ENCODE peak calls at places on chromosomes 7 and 10, in five cellular contexts. M is transverse colon; V is effector memory CD4-positive, alpha-beta T cell; A is spleen; P is fibroblast of gingiva. K is an unnamed sample.

GRCh38 chr10:44828515-44829142 is 82.5 kb upstream of the TMEM72 start:
- DNase-seq in V (no peak), P (no peak), A (no peak), M (no peak), K (no peak)

GRCh38 chr10:78991187-78991586 is 77.6 kb upstream of the ZMIZ1 start:
- DNase-seq in V (no peak), A (no peak), P (no peak), M (no peak), K (no peak)

GRCh38 chr10:93580824-93581223 is 14.4 kb downstream of the FFAR4 start:
- DNase-seq in A (no peak), P (peak), M (no peak), V (no peak), K (no peak)

GRCh38 chr10:60930237-60930636 is 13.7 kb downstream of the RHOBTB1 start:
- DNase-seq in A (no peak), M (no peak), P (no peak), V (no peak), K (no peak)

GRCh38 chr7:47636111-47636692 is 54.3 kb upstream of the TNS3 start:
- DNase-seq in A (no peak), M (no peak), P (peak), V (no peak), K (no peak)

GRCh38 chr7:117837841-117838240 is 35.4 kb downstream of the CTTNBP2 start:
- DNase-seq in P (no peak), M (no peak), V (no peak), A (no peak), K (no peak)

GRCh38 chr7:112510032-112510742 is 29.4 kb downstream of the LSMEM1 start:
- DNase-seq in V (no peak), P (peak), A (no peak), M (no peak), K (no peak)

GRCh38 chr10:46558411-46559185 is 2.1 kb upstream of the GPRIN2 start:
- DNase-seq in A (peak), P (no peak), V (no peak), M (peak), K (peak)

GRCh38 chr7:124723012-124723411 is 42.6 kb downstream of the GPR37 start:
- DNase-seq in M (no peak), P (no peak), V (no peak), A (no peak), K (no peak)

GRCh38 chr7:13115157-13115772 is 427.8 kb downstream of the ARL4A start:
- DNase-seq in P (peak), V (no peak), M (no peak), A (no peak), K (no peak)

GRCh38 chr7:77200542-77200941 is 923 bp upstream of the FGL2 start:
- DNase-seq in A (no peak), P (no peak), V (no peak), M (no peak), K (no peak)

GRCh38 chr7:28354601-28355062 is 57.7 kb upstream of the CREB5 start:
- DNase-seq in P (peak), M (no peak), A (no peak), V (no peak), K (no peak)

GRCh38 chr7:104198673-104199278 is 9.0 kb downstream of the ORC5 start:
- DNase-seq in A (no peak), P (no peak), M (no peak), V (no peak), K (no peak)

GRCh38 chr7:135152447-135152846 is 4.6 kb downstream of the TMEM140 start:
- DNase-seq in V (no peak), A (no peak), M (no peak), P (no peak), K (no peak)

GRCh38 chr10:60395711-60396110 is 6.0 kb upstream of the ANK3 start:
- DNase-seq in V (no peak), M (no peak), P (no peak), A (no peak), K (no peak)

GRCh38 chr7:78924581-78924980 is 528.9 kb downstream of the MAGI2 start:
- DNase-seq in A (no peak), V (no peak), P (peak), M (no peak), K (no peak)

GRCh38 chr7:118452128-118452527 is 227.6 kb downstream of the ANKRD7 start:
- DNase-seq in V (no peak), M (no peak), P (no peak), A (no peak), K (no peak)

GRCh38 chr10:118701529-118702323 is 53.0 kb downstream of the CACUL1 start:
- DNase-seq in A (no peak), M (no peak), V (no peak), P (no peak), K (no peak)

GRCh38 chr7:42843209-42843800 is 68.6 kb downstream of the C7orf25 start:
- DNase-seq in V (no peak), A (no peak), P (peak), M (peak), K (no peak)

GRCh38 chr10:391304-391703 is 256.0 kb downstream of the ZMYND11 start:
- DNase-seq in A (no peak), M (no peak), V (no peak), P (no peak), K (no peak)

GRCh38 chr7:148572067-148572522 is 18.5 kb upstream of the C7orf33 start:
- DNase-seq in A (no peak), V (no peak), P (no peak), M (no peak), K (no peak)

GRCh38 chr10:48683893-48684292 is 780 bp upstream of the WDFY4 start:
- DNase-seq in P (no peak), A (no peak), V (no peak), M (no peak), K (no peak)

GRCh38 chr10:47440207-47440606 is 43.7 kb downstream of the ANXA8 start:
- DNase-seq in M (no peak), V (no peak), P (no peak), A (no peak), K (no peak)

GRCh38 chr10:77082601-77083252 is 554.9 kb downstream of the KCNMA1 start:
- DNase-seq in P (peak), V (no peak), A (no peak), M (no peak), K (peak)

GRCh38 chr10:101146392-101147251 is 15.5 kb downstream of the TLX1 start:
- DNase-seq in A (no peak), P (no peak), M (no peak), V (no peak), K (no peak)

GRCh38 chr7:28105234-28105633 is 75.4 kb downstream of the JAZF1 start:
- DNase-seq in A (no peak), P (no peak), M (no peak), V (no peak), K (no peak)

GRCh38 chr10:107834706-107835105 is 670.2 kb upstream of the SORCS1 start:
- DNase-seq in P (no peak), V (no peak), A (no peak), M (no peak), K (no peak)

GRCh38 chr7:116828281-116828680 is 34.1 kb upstream of the CAPZA2 start:
- DNase-seq in P (no peak), V (no peak), M (no peak), A (no peak), K (no peak)

GRCh38 chr10:3469639-3470020 is 297.0 kb upstream of the PITRM1 start:
- DNase-seq in V (no peak), A (no peak), P (peak), M (no peak), K (no peak)

GRCh38 chr7:76349313-76349885 is 9.4 kb downstream of the YWHAG start:
- DNase-seq in A (no peak), V (no peak), P (no peak), M (no peak), K (no peak)